ENCODE peak calls at places on chromosomes 16 and 17, in eight cellular contexts. U is fibroblast of pulmonary artery; W is NCI-H510A treated with DMSO at 0.1 percent for 48 hours; F is astrocyte of the spinal cord; V is stimulated activated naive CD4-positive, alpha-beta T cell treated with Interleukin-2 at 50 U/mL for 16 hours; H is Calu3; G is CD4-positive, alpha-beta T cell; D is stimulated activated CD8-positive, alpha-beta memory T cell treated with anti-CD3 and anti-CD28 coated beads, Interleukin-7, amount 100 ng/mL, for 4 hours. L is an unnamed sample.

GRCh38 chr16:67764153-67764552 is 42.2 kb downstream of the RANBP10 start:
- DNase-seq in U (no peak), W (no peak), F (no peak), V (no peak), H (no peak), G (no peak), D (no peak), L (no peak)

GRCh38 chr16:30458561-30459394 is 13.1 kb upstream of the SEPHS2 start:
- DNase-seq in U (no peak), W (no peak), F (no peak), V (peak), H (no peak), G (peak), D (peak), L (no peak)

GRCh38 chr16:75138636-75139035 is 9.7 kb upstream of the ZFP1 start:
- DNase-seq in U (peak), W (peak), F (peak), V (no peak), H (no peak), G (no peak), D (no peak), L (no peak)

GRCh38 chr16:67386861-67387455 is 6.3 kb downstream of the TPPP3 start:
- DNase-seq in U (no peak), W (no peak), F (no peak), V (no peak), H (no peak), G (no peak), D (no peak), L (no peak)

GRCh38 chr17:49497147-49498036 is 2.3 kb downstream of the NGFR start:
- DNase-seq in U (no peak), W (peak), F (peak), V (no peak), H (peak), G (peak), D (no peak), L (peak)

GRCh38 chr16:81495321-81496234 is 51.0 kb downstream of the CMIP start:
- DNase-seq in U (no peak), W (no peak), F (no peak), V (no peak), H (no peak), G (no peak), D (no peak), L (no peak)

GRCh38 chr17:67260051-67260987 is 15.3 kb upstream of the HELZ start:
- DNase-seq in U (peak), W (no peak), F (peak), V (no peak), H (peak), G (no peak), D (no peak), L (peak)

GRCh38 chr17:81171941-81172340 is 5.9 kb upstream of the AATK start:
- DNase-seq in U (peak), W (no peak), F (peak), V (no peak), H (no peak), G (no peak), D (no peak), L (no peak)

GRCh38 chr16:46853713-46854443 is 22.9 kb upstream of the C16orf87 start:
- DNase-seq in U (peak), W (peak), F (peak), V (peak), H (peak), G (peak), D (peak), L (peak)

GRCh38 chr16:54649846-54650245 is 280.8 kb upstream of the IRX5 start:
- DNase-seq in U (no peak), W (peak), F (no peak), V (no peak), H (no peak), G (no peak), D (no peak), L (no peak)

GRCh38 chr16:83248735-83249469 is 558.9 kb upstream of the HSBP1 start:
- DNase-seq in U (peak), W (no peak), F (no peak), V (no peak), H (no peak), G (no peak), D (no peak), L (peak)

GRCh38 chr16:58119509-58119845 is 9.7 kb downstream of the CFAP20 start:
- DNase-seq in U (no peak), W (no peak), F (no peak), V (no peak), H (no peak), G (no peak), D (no peak), L (no peak)

GRCh38 chr17:64492481-64493109 is 4.3 kb downstream of the POLG2 start:
- DNase-seq in U (peak), W (no peak), F (peak), V (no peak), H (no peak), G (no peak), D (no peak), L (no peak)

GRCh38 chr16:89924298-89924924 is 1.3 kb downstream of the TUBB3 start:
- DNase-seq in U (peak), W (no peak), F (peak), V (no peak), H (peak), G (no peak), D (no peak), L (peak)

GRCh38 chr17:4230142-4230541 is 33.6 kb downstream of the ANKFY1 start:
- DNase-seq in U (peak), W (no peak), F (peak), V (no peak), H (no peak), G (no peak), D (no peak), L (peak)

GRCh38 chr16:85387171-85387507 is 226.0 kb upstream of the GSE1 start:
- DNase-seq in U (no peak), W (no peak), F (no peak), V (no peak), H (no peak), G (no peak), D (no peak), L (no peak)

GRCh38 chr17:75743625-75744206 is 21.3 kb downstream of the GALK1 start:
- DNase-seq in U (no peak), W (no peak), F (no peak), V (no peak), H (no peak), G (no peak), D (no peak), L (no peak)

L was measured in fibroblast of lung.